ENCODE peak calls at places on chromosome 4, in six cellular contexts. One of them, this sample, is unnamed.

GRCh38 chr4:40316782-40317635 is 18.1 kb upstream of the CHRNA9 start:
- DNase-seq in Peyer's patch: peak
- DNase-seq in lung: peak
- DNase-seq in endodermal cell: peak
- DNase-seq in CD8-positive, alpha-beta memory T cell: peak
- DNase-seq in aorta: peak
- DNase-seq in this sample: no peak

GRCh38 chr4:177155454-177155853 is 154.2 kb upstream of the NEIL3 start:
- DNase-seq in Peyer's patch: no peak
- DNase-seq in lung: no peak
- DNase-seq in CD8-positive, alpha-beta memory T cell: no peak
- DNase-seq in aorta: no peak
- DNase-seq in endodermal cell: peak
- DNase-seq in this sample: no peak

GRCh38 chr4:120720354-120720753 is 202.2 kb downstream of the PRDM5 start:
- DNase-seq in lung: no peak
- DNase-seq in endodermal cell: no peak
- DNase-seq in Peyer's patch: no peak
- DNase-seq in CD8-positive, alpha-beta memory T cell: no peak
- DNase-seq in aorta: no peak
- DNase-seq in this sample: no peak

GRCh38 chr4:126364290-126364978 is 1049.7 kb downstream of the FAT4 start:
- DNase-seq in aorta: no peak
- DNase-seq in CD8-positive, alpha-beta memory T cell: no peak
- DNase-seq in Peyer's patch: no peak
- DNase-seq in lung: no peak
- DNase-seq in endodermal cell: no peak
- DNase-seq in this sample: no peak

GRCh38 chr4:20645231-20645630 is 55.0 kb upstream of the PACRGL start:
- DNase-seq in aorta: no peak
- DNase-seq in lung: no peak
- DNase-seq in CD8-positive, alpha-beta memory T cell: no peak
- DNase-seq in Peyer's patch: no peak
- DNase-seq in endodermal cell: no peak
- DNase-seq in this sample: no peak

GRCh38 chr4:6116696-6117285 is 83.6 kb downstream of the JAKMIP1 start:
- DNase-seq in lung: no peak
- DNase-seq in aorta: no peak
- DNase-seq in Peyer's patch: no peak
- DNase-seq in CD8-positive, alpha-beta memory T cell: no peak
- DNase-seq in endodermal cell: peak
- DNase-seq in this sample: no peak

GRCh38 chr4:129623233-129623632 is 527.3 kb downstream of the C4orf33 start:
- DNase-seq in CD8-positive, alpha-beta memory T cell: no peak
- DNase-seq in endodermal cell: no peak
- DNase-seq in Peyer's patch: no peak
- DNase-seq in aorta: no peak
- DNase-seq in lung: no peak
- DNase-seq in this sample: no peak

GRCh38 chr4:8179771-8180170 is 19.3 kb upstream of the SH3TC1 start:
- DNase-seq in lung: no peak
- DNase-seq in aorta: no peak
- DNase-seq in endodermal cell: no peak
- DNase-seq in CD8-positive, alpha-beta memory T cell: no peak
- DNase-seq in Peyer's patch: no peak
- DNase-seq in this sample: no peak

GRCh38 chr4:147975325-147975724 is 243.4 kb downstream of the ARHGAP10 start:
- DNase-seq in aorta: no peak
- DNase-seq in endodermal cell: no peak
- DNase-seq in Peyer's patch: no peak
- DNase-seq in lung: no peak
- DNase-seq in CD8-positive, alpha-beta memory T cell: no peak
- DNase-seq in this sample: no peak

GRCh38 chr4:5186584-5187170 is 135.4 kb downstream of the STK32B start:
- DNase-seq in aorta: no peak
- DNase-seq in CD8-positive, alpha-beta memory T cell: no peak
- DNase-seq in endodermal cell: no peak
- DNase-seq in lung: no peak
- DNase-seq in Peyer's patch: no peak
- DNase-seq in this sample: no peak

GRCh38 chr4:167185465-167185864 is 48.8 kb downstream of the SPOCK3 start:
- DNase-seq in aorta: no peak
- DNase-seq in Peyer's patch: no peak
- DNase-seq in endodermal cell: no peak
- DNase-seq in lung: no peak
- DNase-seq in CD8-positive, alpha-beta memory T cell: no peak
- DNase-seq in this sample: no peak

GRCh38 chr4:83150563-83151330 is 36.2 kb upstream of the PLAC8 start:
- DNase-seq in lung: no peak
- DNase-seq in CD8-positive, alpha-beta memory T cell: no peak
- DNase-seq in endodermal cell: no peak
- DNase-seq in Peyer's patch: no peak
- DNase-seq in aorta: no peak
- DNase-seq in this sample: no peak

GRCh38 chr4:154578919-154579318 is 11.6 kb downstream of the FGA start:
- DNase-seq in endodermal cell: no peak
- DNase-seq in aorta: no peak
- DNase-seq in lung: no peak
- DNase-seq in CD8-positive, alpha-beta memory T cell: no peak
- DNase-seq in Peyer's patch: no peak
- DNase-seq in this sample: no peak

GRCh38 chr4:141309864-141310263 is 89.2 kb downstream of the ZNF330 start:
- DNase-seq in endodermal cell: no peak
- DNase-seq in CD8-positive, alpha-beta memory T cell: no peak
- DNase-seq in lung: no peak
- DNase-seq in aorta: no peak
- DNase-seq in Peyer's patch: no peak
- DNase-seq in this sample: no peak

GRCh38 chr4:40648141-40648540 is 18.5 kb upstream of the RBM47 start:
- DNase-seq in lung: no peak
- DNase-seq in Peyer's patch: no peak
- DNase-seq in aorta: no peak
- DNase-seq in CD8-positive, alpha-beta memory T cell: no peak
- DNase-seq in endodermal cell: no peak
- DNase-seq in this sample: no peak

DNA sequence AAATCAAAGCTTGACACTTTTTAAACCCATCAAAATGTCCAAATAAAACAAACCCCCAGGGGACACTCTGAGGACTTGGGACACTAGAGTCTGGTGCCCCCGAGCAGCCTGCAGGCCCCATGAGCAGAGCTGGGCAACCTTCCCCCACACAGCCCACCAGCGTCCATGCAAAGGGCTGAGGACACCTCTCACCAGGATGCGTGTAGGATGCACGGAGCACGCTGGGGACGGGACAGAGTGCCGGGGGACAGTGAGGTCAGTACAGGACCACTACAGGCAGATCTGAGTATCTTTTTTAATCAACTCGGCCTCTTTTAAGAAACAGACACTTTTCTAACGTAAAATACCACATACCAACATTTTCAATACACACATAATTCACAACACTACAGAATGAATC is 6.9 kb downstream of the GAK start:
- DNase-seq in CD8-positive, alpha-beta memory T cell: no peak
- DNase-seq in endodermal cell: peak
- DNase-seq in Peyer's patch: no peak
- DNase-seq in lung: no peak
- DNase-seq in aorta: peak
- DNase-seq in this sample: no peak
- H3K27ac ChIP-seq in CD8-positive, alpha-beta memory T cell: no peak
- H3K27ac ChIP-seq in endodermal cell: no peak
- H3K27ac ChIP-seq in Peyer's patch: no peak
- H3K27ac ChIP-seq in lung: no peak
- H3K27ac ChIP-seq in aorta: no peak
- H3K27ac ChIP-seq in this sample: no peak

DNA sequence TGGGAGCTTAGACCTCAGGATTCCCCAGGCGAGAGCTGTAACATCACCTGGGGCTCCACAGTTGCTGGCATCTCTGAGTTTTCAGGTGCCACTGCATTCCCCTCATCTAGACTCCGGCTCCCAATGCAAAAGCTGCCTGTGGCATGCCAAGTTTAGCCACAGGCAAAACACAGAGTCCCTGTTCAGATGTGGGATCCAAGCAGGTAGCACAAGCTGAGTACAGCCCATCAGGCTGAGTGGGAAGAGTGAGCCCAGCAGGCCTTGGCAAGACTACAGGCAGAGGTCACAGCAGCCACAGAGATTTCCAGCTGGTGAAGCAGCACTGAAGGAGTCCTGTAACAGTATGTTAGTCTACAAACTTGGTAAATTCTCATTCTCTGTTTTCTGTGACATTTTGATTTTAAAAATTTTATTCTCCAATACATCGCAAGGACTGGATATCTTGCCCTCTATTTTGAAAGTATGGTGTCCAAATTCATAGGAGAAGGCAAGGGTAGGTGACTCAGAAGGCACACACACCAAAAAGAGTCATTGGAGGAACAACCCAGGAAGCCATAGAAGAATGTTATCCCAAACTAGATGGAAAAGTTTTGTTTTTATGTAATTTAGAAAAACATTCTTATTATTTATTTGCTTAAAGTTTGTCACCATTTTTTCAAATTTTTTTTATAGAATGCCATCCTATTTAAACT is 13.6 kb upstream of the CXCL2 start:
- DNase-seq in lung: no peak
- DNase-seq in CD8-positive, alpha-beta memory T cell: no peak
- DNase-seq in Peyer's patch: no peak
- DNase-seq in aorta: no peak
- DNase-seq in endodermal cell: no peak
- DNase-seq in this sample: no peak
- H3K27ac ChIP-seq in lung: peak
- H3K27ac ChIP-seq in CD8-positive, alpha-beta memory T cell: no peak
- H3K27ac ChIP-seq in Peyer's patch: no peak
- H3K27ac ChIP-seq in aorta: peak
- H3K27ac ChIP-seq in endodermal cell: no peak
- H3K27ac ChIP-seq in this sample: no peak

GRCh38 chr4:2587215-2587823 is 50.9 kb downstream of the FAM193A start:
- DNase-seq in aorta: no peak
- DNase-seq in endodermal cell: no peak
- DNase-seq in CD8-positive, alpha-beta memory T cell: no peak
- DNase-seq in lung: no peak
- DNase-seq in Peyer's patch: no peak
- DNase-seq in this sample: no peak

GRCh38 chr4:2586502-2586901 is 50.1 kb downstream of the FAM193A start:
- DNase-seq in Peyer's patch: no peak
- DNase-seq in aorta: no peak
- DNase-seq in endodermal cell: no peak
- DNase-seq in CD8-positive, alpha-beta memory T cell: no peak
- DNase-seq in lung: no peak
- DNase-seq in this sample: no peak

GRCh38 chr4:2583092-2583491 is 46.6 kb downstream of the FAM193A start:
- DNase-seq in endodermal cell: no peak
- DNase-seq in aorta: no peak
- DNase-seq in lung: no peak
- DNase-seq in CD8-positive, alpha-beta memory T cell: no peak
- DNase-seq in Peyer's patch: no peak
- DNase-seq in this sample: no peak

GRCh38 chr4:2579910-2580309 is 43.5 kb downstream of the FAM193A start:
- DNase-seq in endodermal cell: peak
- DNase-seq in Peyer's patch: no peak
- DNase-seq in CD8-positive, alpha-beta memory T cell: no peak
- DNase-seq in lung: no peak
- DNase-seq in aorta: no peak
- DNase-seq in this sample: no peak

GRCh38 chr4:2583517-2583916 is 47.1 kb downstream of the FAM193A start:
- DNase-seq in endodermal cell: no peak
- DNase-seq in lung: peak
- DNase-seq in aorta: no peak
- DNase-seq in Peyer's patch: no peak
- DNase-seq in CD8-positive, alpha-beta memory T cell: no peak
- DNase-seq in this sample: no peak
- H3K27ac ChIP-seq in endodermal cell: peak
- H3K27ac ChIP-seq in lung: no peak
- H3K27ac ChIP-seq in aorta: no peak
- H3K27ac ChIP-seq in Peyer's patch: no peak
- H3K27ac ChIP-seq in CD8-positive, alpha-beta memory T cell: no peak
- H3K27ac ChIP-seq in this sample: no peak

GRCh38 chr4:26204249-26204825 is 116.5 kb upstream of the RBPJ start:
- DNase-seq in Peyer's patch: no peak
- DNase-seq in aorta: no peak
- DNase-seq in CD8-positive, alpha-beta memory T cell: peak
- DNase-seq in endodermal cell: no peak
- DNase-seq in lung: no peak
- DNase-seq in this sample: no peak

GRCh38 chr4:26197018-26197779 is 123.6 kb upstream of the RBPJ start:
- DNase-seq in CD8-positive, alpha-beta memory T cell: peak
- DNase-seq in Peyer's patch: peak
- DNase-seq in aorta: no peak
- DNase-seq in lung: no peak
- DNase-seq in endodermal cell: no peak
- DNase-seq in this sample: no peak

GRCh38 chr4:26199566-26199965 is 121.2 kb upstream of the RBPJ start:
- DNase-seq in Peyer's patch: no peak
- DNase-seq in aorta: no peak
- DNase-seq in CD8-positive, alpha-beta memory T cell: no peak
- DNase-seq in lung: no peak
- DNase-seq in endodermal cell: no peak
- DNase-seq in this sample: no peak

GRCh38 chr4:26204911-26205368 is 115.9 kb upstream of the RBPJ start:
- DNase-seq in lung: no peak
- DNase-seq in CD8-positive, alpha-beta memory T cell: no peak
- DNase-seq in Peyer's patch: no peak
- DNase-seq in endodermal cell: peak
- DNase-seq in aorta: peak
- DNase-seq in this sample: peak

DNA sequence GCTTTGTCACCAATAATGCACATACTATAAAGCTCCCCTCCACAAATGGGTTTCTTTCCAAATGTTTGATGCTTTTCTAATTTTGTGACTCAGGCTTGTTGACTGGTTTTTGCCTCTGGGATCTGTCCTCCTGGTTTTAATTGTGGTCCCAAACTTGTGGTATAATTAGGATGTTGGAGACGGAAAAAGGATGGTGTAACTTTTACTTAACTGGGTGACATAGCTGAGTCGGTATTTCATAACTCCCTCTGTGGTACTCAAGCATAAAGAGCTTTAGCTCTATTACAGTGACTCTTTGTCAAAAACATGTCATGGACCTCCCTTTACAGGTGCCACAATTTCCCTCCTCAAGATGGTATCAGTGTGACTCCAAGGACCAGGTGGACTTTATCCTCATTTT is 119.7 kb upstream of the RBPJ start:
- DNase-seq in lung: no peak
- DNase-seq in Peyer's patch: no peak
- DNase-seq in endodermal cell: no peak
- DNase-seq in aorta: no peak
- DNase-seq in CD8-positive, alpha-beta memory T cell: no peak
- DNase-seq in this sample: no peak
- H3K27ac ChIP-seq in lung: no peak
- H3K27ac ChIP-seq in Peyer's patch: no peak
- H3K27ac ChIP-seq in endodermal cell: no peak
- H3K27ac ChIP-seq in aorta: no peak
- H3K27ac ChIP-seq in CD8-positive, alpha-beta memory T cell: no peak
- H3K27ac ChIP-seq in this sample: no peak